ENCODE peak calls at places on chromosomes 13 and 19, in nine cellular contexts. Z is hepatocyte, N is OCI-LY7, Y is heart right ventricle, S is HCT116, A is IMR-90, R is ascending aorta, V is BE2C, G is tibial nerve. X is an unnamed sample.
A peak's percentile ranks its signal among the peaks of the same experiment; 100 is the strongest.

GRCh38 chr19:7177926-7178325 is 108.4 kb downstream of the ZNF557 start:
- DNase-seq in Z (no peak), N (no peak), Y (no peak), S (no peak), A (peak; percentile 50), R (no peak), V (no peak), G (no peak), X (no peak)

GRCh38 chr13:103351035-103351828 is 285.0 kb upstream of the SLC10A2 start:
- DNase-seq in Z (peak; percentile 41), N (no peak), Y (peak; percentile 13), S (no peak), A (no peak), R (no peak), V (peak; percentile 19), G (no peak), X (no peak)

GRCh38 chr13:99436013-99436412 is 65.3 kb upstream of the TM9SF2 start:
- DNase-seq in Z (peak; percentile 37), N (no peak), Y (no peak), S (no peak), A (no peak), R (no peak), V (no peak), G (no peak), X (no peak)

GRCh38 chr13:47564041-47564440 is 437.0 kb downstream of the SUCLA2 start:
- DNase-seq in Z (no peak), N (no peak), Y (no peak), S (no peak), A (no peak), R (no peak), V (no peak), G (no peak), X (no peak)

GRCh38 chr13:24685314-24685713 is 5.1 kb downstream of the ATP12A start:
- DNase-seq in Z (no peak), N (no peak), Y (no peak), S (no peak), A (no peak), R (no peak), V (no peak), G (no peak), X (no peak)

GRCh38 chr13:20320885-20321284 is 88.8 kb upstream of the GJB6 start:
- DNase-seq in Z (no peak), N (no peak), Y (no peak), S (no peak), A (no peak), R (no peak), V (no peak), G (no peak), X (no peak)

GRCh38 chr13:44710576-44710975 is 134.4 kb upstream of the TSC22D1 start:
- DNase-seq in Z (no peak), N (no peak), Y (no peak), S (peak; percentile 73), A (peak; percentile 96), R (no peak), V (no peak), G (no peak), X (no peak)

GRCh38 chr13:50365300-50365682 is 350.0 kb downstream of the KCNRG start:
- DNase-seq in Z (no peak), N (peak; percentile 48), Y (no peak), S (no peak), A (no peak), R (no peak), V (no peak), G (no peak), X (no peak)

GRCh38 chr13:113969973-113970611 is 3.8 kb downstream of the C13orf46 start:
- DNase-seq in Z (no peak), N (no peak), Y (no peak), S (no peak), A (no peak), R (no peak), V (no peak), G (no peak), X (peak; percentile 81)

GRCh38 chr13:81888855-81889254 is 1547.9 kb upstream of the SPRY2 start:
- DNase-seq in Z (no peak), N (no peak), Y (no peak), S (no peak), A (no peak), R (no peak), V (no peak), G (no peak), X (no peak)

GRCh38 chr19:16323532-16323931 is 1.1 kb upstream of the KLF2 start:
- DNase-seq in Z (no peak), N (no peak), Y (no peak), S (no peak), A (no peak), R (no peak), V (no peak), G (no peak), X (no peak)

GRCh38 chr19:16325161-16325527 is 518 bp downstream of the KLF2 start:
- DNase-seq in Z (peak; percentile 66), N (peak; percentile 63), Y (no peak), S (no peak), A (no peak), R (no peak), V (peak; percentile 39), G (no peak), X (peak; percentile 55)

GRCh38 chr19:16325671-16326400 is 1.2 kb downstream of the KLF2 start:
- DNase-seq in Z (peak; percentile 50), N (peak; percentile 57), Y (no peak), S (no peak), A (no peak), R (no peak), V (no peak), G (no peak), X (peak; percentile 57)

GRCh38 chr19:16324064-16324383 is 602 bp upstream of the KLF2 start:
- DNase-seq in Z (no peak), N (no peak), Y (no peak), S (no peak), A (no peak), R (no peak), V (no peak), G (no peak), X (no peak)

DNA sequence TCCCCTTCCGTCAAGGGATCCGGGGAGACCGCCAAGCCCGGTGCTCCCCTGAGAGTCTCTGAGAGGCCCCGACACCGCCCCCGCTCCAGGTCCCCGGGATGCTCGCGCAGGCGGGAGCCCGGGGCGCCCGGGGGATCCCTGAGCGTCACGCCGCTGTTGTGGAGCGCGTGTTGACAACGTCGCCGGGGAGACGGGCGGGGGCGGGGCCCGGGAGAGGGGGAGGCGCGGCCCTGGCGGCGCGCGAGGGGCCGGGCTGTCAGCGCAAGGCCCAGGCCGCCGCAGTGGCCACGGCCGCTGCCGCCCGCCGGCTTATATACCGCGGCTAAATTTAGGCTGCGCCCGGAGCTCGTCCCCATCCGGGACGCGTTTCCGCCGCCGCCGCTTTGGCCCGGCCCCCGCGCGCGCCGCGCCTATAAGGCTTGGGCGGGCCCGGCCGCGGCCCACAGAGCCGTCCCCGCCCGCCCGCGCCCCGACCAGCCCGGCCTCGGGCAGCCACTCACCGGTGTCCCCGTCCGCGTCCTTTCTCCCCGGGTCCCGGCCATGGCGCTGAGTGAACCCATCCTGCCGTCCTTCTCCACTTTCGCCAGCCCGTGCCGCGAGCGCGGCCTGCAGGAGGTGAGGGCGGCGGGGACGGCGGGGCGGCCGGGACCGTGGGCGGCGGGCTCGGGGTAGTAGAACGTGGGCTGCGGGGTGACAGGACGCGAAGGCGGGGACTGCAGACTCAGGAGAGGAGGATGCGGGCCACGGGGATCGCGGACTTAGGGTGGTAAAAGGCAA is at the start of gene KLF2:
- DNase-seq in Z (peak; percentile 93), N (peak; percentile 86), Y (peak; percentile 95), S (peak; percentile 63), A (peak; percentile 90), R (peak; percentile 97), V (peak; percentile 80), G (peak; percentile 91), X (peak; percentile 93)
- H3K4me1 ChIP-seq in Z (peaks cover 4% of the 10 kb centered on the region), N (peaks cover 88% of the 10 kb centered on the region), Y (peaks cover 22% of the 10 kb centered on the region), S (peaks cover 19% of the 10 kb centered on the region), A (peaks cover 19% of the 10 kb centered on the region), R (peaks cover 2% of the 10 kb centered on the region), V (no peaks in the 10 kb centered on the region), G (peaks cover 55% of the 10 kb centered on the region), X (peaks cover 6% of the 10 kb centered on the region)

GRCh38 chr19:46926201-46927071 is 65.6 kb downstream of the ARHGAP35 start:
- DNase-seq in Z (no peak), N (peak; percentile 40), Y (no peak), S (no peak), A (no peak), R (peak; percentile 30), V (no peak), G (no peak), X (no peak)
- H3K4me1 ChIP-seq in Z (peaks cover 40% of the 10 kb centered on the region), N (peaks cover 43% of the 10 kb centered on the region), Y (peaks cover 79% of the 10 kb centered on the region), S (peaks cover 57% of the 10 kb centered on the region), A (peaks cover 19% of the 10 kb centered on the region), R (peaks cover 23% of the 10 kb centered on the region), V (no peaks in the 10 kb centered on the region), G (peaks cover 67% of the 10 kb centered on the region), X (peaks cover 53% of the 10 kb centered on the region)

GRCh38 chr19:18144361-18144760 is 8.6 kb upstream of the PIK3R2 start:
- DNase-seq in Z (no peak), N (no peak), Y (no peak), S (no peak), A (no peak), R (no peak), V (no peak), G (no peak), X (no peak)

GRCh38 chr19:18145391-18145999 is 7.5 kb upstream of the PIK3R2 start:
- DNase-seq in Z (no peak), N (no peak), Y (no peak), S (no peak), A (no peak), R (no peak), V (no peak), G (no peak), X (no peak)

GRCh38 chr19:18149596-18149975 is 3.4 kb upstream of the PIK3R2 start:
- DNase-seq in Z (no peak), N (no peak), Y (no peak), S (no peak), A (no peak), R (no peak), V (no peak), G (no peak), X (no peak)

GRCh38 chr19:18144906-18145305 is 8.1 kb upstream of the PIK3R2 start:
- DNase-seq in Z (no peak), N (no peak), Y (no peak), S (no peak), A (no peak), R (no peak), V (no peak), G (no peak), X (no peak)

GRCh38 chr19:18147396-18147795 is 5.6 kb upstream of the PIK3R2 start:
- DNase-seq in Z (no peak), N (no peak), Y (no peak), S (no peak), A (no peak), R (no peak), V (no peak), G (no peak), X (no peak)
- H3K4me1 ChIP-seq in Z (peaks cover 5% of the 10 kb centered on the region), N (peaks cover 11% of the 10 kb centered on the region), Y (peaks cover 9% of the 10 kb centered on the region), S (peaks cover 11% of the 10 kb centered on the region), A (peaks cover 5% of the 10 kb centered on the region), R (no peaks in the 10 kb centered on the region), V (peaks cover 6% of the 10 kb centered on the region), G (peaks cover 17% of the 10 kb centered on the region), X (no peaks in the 10 kb centered on the region)

DNA sequence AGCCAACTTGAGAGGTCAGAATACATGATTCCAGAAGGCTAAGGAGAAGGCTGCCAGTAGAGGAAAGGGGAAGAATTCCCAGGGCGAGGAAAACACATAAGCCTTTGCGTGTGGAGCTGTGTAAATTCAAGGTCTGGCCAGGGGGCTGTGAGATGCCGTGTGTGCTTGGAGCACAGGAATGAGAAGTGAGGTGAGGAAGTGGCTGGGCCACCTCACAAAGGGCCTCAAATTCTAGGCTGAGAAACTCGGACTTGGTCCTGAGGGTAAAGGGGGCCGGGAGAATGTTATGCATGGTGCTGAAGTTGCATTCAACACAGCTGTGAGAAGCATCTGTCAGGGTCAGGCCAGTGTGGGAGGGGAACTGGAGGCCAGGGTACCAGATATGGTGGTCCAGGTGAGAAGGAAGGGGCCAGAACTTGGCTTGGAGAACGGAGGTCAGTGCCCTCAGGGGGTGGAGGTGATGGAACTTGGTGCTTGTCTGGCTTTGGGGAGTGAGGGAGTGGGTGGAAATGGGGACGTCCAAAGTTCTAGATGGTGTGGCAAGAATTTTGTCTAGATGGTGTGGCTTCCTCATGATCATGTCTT is 4.9 kb upstream of the ZNF580 start:
- DNase-seq in Z (no peak), N (no peak), Y (no peak), S (no peak), A (no peak), R (no peak), V (no peak), G (no peak), X (no peak)
- H3K4me1 ChIP-seq in Z (peaks cover 18% of the 10 kb centered on the region), N (peaks cover 57% of the 10 kb centered on the region), Y (peaks cover 50% of the 10 kb centered on the region), S (peaks cover 62% of the 10 kb centered on the region), A (peaks cover 11% of the 10 kb centered on the region), R (peaks cover 21% of the 10 kb centered on the region), V (peaks cover 6% of the 10 kb centered on the region), G (peaks cover 75% of the 10 kb centered on the region), X (peaks cover 18% of the 10 kb centered on the region)

X was measured in lung.